ENCODE peak calls at places on chromosome 11, in four cellular contexts. U is iris pigment epithelial cell, N is IMR-90, Z is NCI-H1694 treated with DMSO at 0.1 percent for 48 hours. X is an unnamed sample.

GRCh38 chr11:32099516-32099915 is 8.6 kb downstream of the RCN1 start:
- DNase-seq in U (no peak), N (no peak), Z (no peak), X (no peak)

GRCh38 chr11:19121646-19122045 is 4.7 kb downstream of the ZDHHC13 start:
- DNase-seq in U (peak), N (peak), Z (no peak), X (peak)

GRCh38 chr11:15186146-15186545 is 71.4 kb downstream of the INSC start:
- DNase-seq in U (no peak), N (no peak), Z (no peak), X (no peak)

GRCh38 chr11:31645747-31646146 is 136.2 kb downstream of the ELP4 start:
- DNase-seq in U (peak), N (peak), Z (no peak), X (peak)

GRCh38 chr11:76620471-76620870 is 50.1 kb downstream of the LRRC32 start:
- DNase-seq in U (peak), N (peak), Z (no peak), X (peak)

GRCh38 chr11:119513806-119514170 is 90.8 kb upstream of the THY1 start:
- DNase-seq in U (no peak), N (no peak), Z (no peak), X (no peak)

GRCh38 chr11:18235394-18235926 is 1.1 kb downstream of the SAA4 start:
- DNase-seq in U (no peak), N (no peak), Z (no peak), X (no peak)

GRCh38 chr11:12129227-12129626 is 18.8 kb downstream of the MICAL2 start:
- DNase-seq in U (no peak), N (no peak), Z (no peak), X (no peak)

GRCh38 chr11:65879622-65880021 is at the start of gene CTSW:
- DNase-seq in U (no peak), N (no peak), Z (no peak), X (no peak)

GRCh38 chr11:95465887-95466286 is 234.9 kb upstream of the SESN3 start:
- DNase-seq in U (no peak), N (no peak), Z (no peak), X (no peak)

GRCh38 chr11:126113515-126113957 is 50.9 kb upstream of the CDON start:
- DNase-seq in U (peak), N (peak), Z (peak), X (peak)

GRCh38 chr11:104332110-104332509 is 168.2 kb upstream of the PDGFD start:
- DNase-seq in U (no peak), N (no peak), Z (no peak), X (no peak)

GRCh38 chr11:62708423-62709261 is 1.2 kb downstream of the GNG3 start:
- DNase-seq in U (no peak), N (no peak), Z (no peak), X (no peak)

GRCh38 chr11:1005913-1006312 is 30.6 kb downstream of the MUC6 start:
- DNase-seq in U (no peak), N (no peak), Z (peak), X (no peak)